ENCODE peak calls at places on chromosome 1, in seven cellular contexts. C is GM23248, I is H9, F is IMR-90, O is fibroblast of lung, P is PC-3, G is mesendoderm. L is an unnamed sample. For H3K4me1, the result is how much of the 10 kb centered on the place peaks cover.

GRCh38 chr1:93783876-93784275 is 95.1 kb downstream of the DNTTIP2 start:
- DNase-seq in C (no peak), I (no peak), F (no peak), O (no peak), P (no peak), G (no peak), L (no peak)

GRCh38 chr1:108048311-108049082 is 83.5 kb upstream of the VAV3 start:
- DNase-seq in C (no peak), I (no peak), F (no peak), O (no peak), P (no peak), G (no peak), L (no peak)

GRCh38 chr1:203129501-203130231 is 2.1 kb downstream of the ADORA1 start:
- DNase-seq in C (peak), I (peak), F (no peak), O (no peak), P (no peak), G (no peak), L (peak)

GRCh38 chr1:208159542-208160258 is 84.5 kb downstream of the PLXNA2 start:
- DNase-seq in C (peak), I (no peak), F (peak), O (peak), P (no peak), G (peak), L (peak)

GRCh38 chr1:37461698-37462436 is 12.5 kb upstream of the ZC3H12A start:
- DNase-seq in C (no peak), I (no peak), F (no peak), O (no peak), P (no peak), G (no peak), L (no peak)

GRCh38 chr1:225179686-225180085 is 248.2 kb downstream of the LBR start:
- DNase-seq in C (no peak), I (no peak), F (no peak), O (no peak), P (no peak), G (peak), L (no peak)

GRCh38 chr1:48223372-48224081 is 1.0 kb downstream of the SLC5A9 start:
- DNase-seq in C (no peak), I (no peak), F (no peak), O (no peak), P (no peak), G (no peak), L (no peak)

GRCh38 chr1:154745286-154745731 is 124.8 kb downstream of the KCNN3 start:
- DNase-seq in C (no peak), I (no peak), F (no peak), O (no peak), P (no peak), G (no peak), L (no peak)

GRCh38 chr1:11749203-11749689 is 12.7 kb upstream of the C1orf167 start:
- DNase-seq in C (peak), I (peak), F (no peak), O (peak), P (no peak), G (peak), L (peak)

GRCh38 chr1:79777481-79778219 is 771.1 kb upstream of the ADGRL4 start:
- DNase-seq in C (no peak), I (no peak), F (no peak), O (no peak), P (no peak), G (peak), L (no peak)

DNA sequence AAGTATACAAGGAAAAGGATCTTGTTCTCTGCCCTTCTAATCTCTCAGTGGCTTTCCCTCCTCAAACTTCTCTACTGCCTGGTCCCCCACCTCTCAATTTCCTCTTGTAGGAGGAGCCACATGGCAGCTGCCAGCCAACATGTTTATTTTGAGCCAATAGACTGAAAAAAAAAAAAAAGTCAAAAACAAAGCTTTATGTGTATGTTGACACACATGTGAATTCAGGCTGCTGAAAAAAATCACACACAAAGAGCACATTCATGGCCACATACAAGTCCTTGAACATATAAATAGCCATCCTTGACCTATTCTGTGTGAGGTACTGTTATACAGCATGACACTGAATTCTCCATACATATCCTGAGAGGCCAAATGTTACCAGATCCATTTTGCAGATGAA is 3.7 kb downstream of the PTPN14 start:
- DNase-seq in C (no peak), I (no peak), F (no peak), O (no peak), P (no peak), G (no peak), L (no peak)
- H3K4me1 ChIP-seq in C (under half), I (under half), F (under half), O (under half), P (under half), G (under half), L (under half)

GRCh38 chr1:182998482-182998881 is 24.7 kb upstream of the LAMC1 start:
- DNase-seq in C (peak), I (no peak), F (no peak), O (no peak), P (no peak), G (peak), L (no peak)

GRCh38 chr1:183002797-183003594 is 20.2 kb upstream of the LAMC1 start:
- DNase-seq in C (peak), I (no peak), F (peak), O (peak), P (no peak), G (no peak), L (peak)

GRCh38 chr1:183000563-183000962 is 22.7 kb upstream of the LAMC1 start:
- DNase-seq in C (peak), I (no peak), F (no peak), O (peak), P (no peak), G (no peak), L (no peak)

GRCh38 chr1:183002267-183002666 is 21.0 kb upstream of the LAMC1 start:
- DNase-seq in C (no peak), I (no peak), F (no peak), O (no peak), P (no peak), G (no peak), L (no peak)

DNA sequence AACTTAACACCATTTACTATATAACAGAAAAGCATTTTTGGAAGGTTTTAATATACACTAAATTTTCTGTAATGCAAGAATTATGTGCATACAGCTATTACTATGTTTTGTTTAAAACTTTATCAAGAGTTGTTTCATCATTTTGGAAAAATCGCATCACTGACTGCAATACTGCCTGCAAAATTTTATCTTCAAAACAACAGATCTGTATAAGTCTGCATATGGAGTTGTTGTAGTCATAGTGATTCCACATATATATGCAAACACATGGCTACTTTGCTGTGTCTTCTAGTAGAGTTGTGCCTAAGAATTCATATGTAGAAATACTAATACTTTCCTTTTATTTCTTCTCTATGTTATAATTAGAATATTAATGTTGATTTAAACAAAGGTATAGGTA is 23.1 kb upstream of the LAMC1 start:
- DNase-seq in C (no peak), I (no peak), F (no peak), O (no peak), P (no peak), G (no peak), L (no peak)
- H3K9ac ChIP-seq in C (no peak), I (no peak), F (no peak), O (no peak), P (no peak), G (no peak), L (no peak)

GRCh38 chr1:215761446-215761845 is 194.3 kb downstream of the KCTD3 start:
- DNase-seq in C (peak), I (no peak), F (peak), O (no peak), P (peak), G (no peak), L (peak)

GRCh38 chr1:215767761-215768160 is 200.7 kb downstream of the KCTD3 start:
- DNase-seq in C (no peak), I (no peak), F (no peak), O (no peak), P (no peak), G (no peak), L (no peak)

GRCh38 chr1:215768303-215768702 is 201.2 kb downstream of the KCTD3 start:
- DNase-seq in C (no peak), I (no peak), F (no peak), O (no peak), P (no peak), G (no peak), L (no peak)

DNA sequence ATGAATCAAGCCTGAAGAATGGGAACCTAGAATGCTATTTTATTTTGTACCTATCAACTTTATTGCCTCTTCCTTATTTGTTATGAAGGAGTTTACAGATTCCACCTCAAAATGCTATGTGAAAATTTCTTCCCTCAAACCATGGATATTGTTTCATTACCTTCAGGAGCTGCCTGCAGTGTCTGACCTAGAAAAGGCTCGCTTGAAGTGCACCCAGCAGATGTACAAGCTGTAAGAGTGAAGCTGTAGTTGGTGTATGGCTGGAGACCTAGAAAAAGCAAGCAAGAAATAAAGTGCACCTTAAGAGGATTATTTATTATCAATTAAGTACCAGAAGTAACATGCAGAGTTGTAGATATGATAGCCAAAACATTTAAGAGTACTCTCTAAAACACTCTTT is 199.4 kb downstream of the KCTD3 start:
- DNase-seq in C (no peak), I (no peak), F (no peak), O (no peak), P (no peak), G (no peak), L (no peak)
- H3K4me1 ChIP-seq in C (under half), I (under half), F (under half), O (under half), P (under half), G (under half), L (under half)

DNA sequence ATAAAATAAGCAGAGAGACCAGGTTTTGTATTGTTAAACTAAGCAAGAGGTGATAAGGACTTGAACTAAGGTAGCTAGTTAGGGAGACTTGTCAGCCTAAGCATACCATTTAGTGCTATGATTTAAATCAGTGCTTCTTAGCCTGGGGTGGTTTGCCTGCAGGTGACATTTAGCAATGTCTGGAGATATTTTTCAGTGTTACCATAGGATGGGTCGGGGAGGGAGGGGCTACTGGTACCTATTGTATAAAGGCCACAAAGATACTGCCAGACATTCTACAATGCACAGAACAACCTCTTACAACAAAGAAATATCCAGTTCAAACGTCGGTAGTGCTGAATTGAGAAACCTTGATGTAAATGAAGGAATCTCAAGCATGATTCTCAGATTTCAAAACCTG is 3.3 kb downstream of the ATP5PB start:
- DNase-seq in C (no peak), I (no peak), F (no peak), O (no peak), P (no peak), G (no peak), L (no peak)
- H3K9ac ChIP-seq in C (no peak), I (no peak), F (no peak), O (no peak), P (no peak), G (no peak), L (no peak)

GRCh38 chr1:162151900-162152829 is 82.7 kb downstream of the NOS1AP start:
- DNase-seq in C (no peak), I (no peak), F (peak), O (peak), P (no peak), G (no peak), L (peak)

GRCh38 chr1:162147760-162148159 is 78.3 kb downstream of the NOS1AP start:
- DNase-seq in C (no peak), I (peak), F (no peak), O (peak), P (no peak), G (peak), L (no peak)

GRCh38 chr1:162145966-162146696 is 76.6 kb downstream of the NOS1AP start:
- DNase-seq in C (no peak), I (no peak), F (no peak), O (no peak), P (no peak), G (peak), L (no peak)

GRCh38 chr1:162153374-162153773 is 83.9 kb downstream of the NOS1AP start:
- DNase-seq in C (no peak), I (no peak), F (no peak), O (no peak), P (no peak), G (no peak), L (no peak)

GRCh38 chr1:162150112-162150511 is 80.6 kb downstream of the NOS1AP start:
- DNase-seq in C (no peak), I (no peak), F (no peak), O (no peak), P (no peak), G (no peak), L (no peak)
- H3K4me1 ChIP-seq in C (under half), I (under half), F (under half), O (under half), P (under half), G (under half), L (under half)

DNA sequence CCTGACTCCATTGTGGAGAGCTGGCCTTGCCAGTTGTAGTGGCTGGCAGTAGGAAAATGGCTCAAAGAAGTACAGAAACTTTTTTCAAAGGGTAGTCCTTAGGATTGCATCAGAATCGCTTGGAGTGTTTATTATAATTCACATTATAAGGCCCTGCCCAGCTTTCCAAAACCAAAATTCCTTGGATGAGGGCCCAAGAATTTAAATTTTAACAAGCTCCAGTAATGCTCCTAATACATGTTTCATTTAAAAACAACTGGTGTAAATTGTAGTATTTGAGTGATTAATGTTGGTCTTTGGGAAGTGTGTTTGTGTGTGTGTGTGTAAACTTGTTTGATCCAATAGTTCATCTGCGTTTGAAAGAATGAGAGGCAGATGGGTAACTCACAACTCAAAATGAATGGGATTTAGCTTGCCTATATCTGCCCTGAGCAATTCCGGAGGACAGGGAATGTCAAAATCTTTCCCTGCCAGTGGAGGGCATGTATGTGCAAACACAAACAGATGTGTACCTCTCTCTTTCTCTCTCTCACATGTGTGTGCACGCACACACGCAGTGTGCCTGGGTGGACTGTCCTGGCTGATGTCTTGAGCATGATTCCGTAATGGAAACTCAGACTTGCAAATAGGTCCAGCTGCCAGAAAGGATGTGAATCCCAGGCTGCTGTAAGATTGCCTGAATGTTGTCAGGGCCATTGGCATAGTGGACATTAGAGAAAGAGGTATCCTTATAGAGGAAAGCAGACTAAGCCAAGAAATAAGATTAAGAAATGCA is 293.1 kb downstream of the LMX1A start:
- DNase-seq in C (peak), I (no peak), F (no peak), O (no peak), P (no peak), G (no peak), L (peak)
- H3K9ac ChIP-seq in C (no peak), I (no peak), F (no peak), O (no peak), P (no peak), G (no peak), L (no peak)

GRCh38 chr1:109373051-109373593 is 24.6 kb downstream of the SORT1 start:
- DNase-seq in C (no peak), I (no peak), F (no peak), O (no peak), P (no peak), G (no peak), L (no peak)

GRCh38 chr1:109369167-109369746 is 28.5 kb downstream of the SORT1 start:
- DNase-seq in C (peak), I (no peak), F (peak), O (peak), P (no peak), G (no peak), L (peak)

GRCh38 chr1:109368464-109368863 is 29.3 kb downstream of the SORT1 start:
- DNase-seq in C (no peak), I (no peak), F (no peak), O (no peak), P (no peak), G (peak), L (no peak)

GRCh38 chr1:109370712-109371270 is 26.9 kb downstream of the SORT1 start:
- DNase-seq in C (peak), I (no peak), F (peak), O (peak), P (peak), G (no peak), L (peak)

GRCh38 chr1:109371271-109371739 is 26.4 kb downstream of the SORT1 start:
- DNase-seq in C (peak), I (no peak), F (peak), O (peak), P (peak), G (no peak), L (peak)
- H3K4me1 ChIP-seq in C (under half), I (under half), F (under half), O (under half), P (under half), G (under half), L (half or more)